ENCODE peak calls at places on chromosome 3, in eight cellular contexts. C is WERI-Rb-1, V is SK-N-DZ, F is small intestine, N is left ventricle myocardium inferior, R is H54, K is colonic mucosa, Z is dorsolateral prefrontal cortex. P is an unnamed sample.

GRCh38 chr3:14430706-14431470 is 28.5 kb downstream of the SLC6A6 start:
- DNase-seq in V (no peak), N (no peak), K (no peak), Z (no peak), C (no peak), R (no peak), F (no peak), P (no peak)

GRCh38 chr3:189419683-189420082 is 211.5 kb upstream of the TP63 start:
- DNase-seq in V (no peak), F (no peak), R (no peak), K (no peak), Z (no peak), C (no peak), N (no peak), P (no peak)

GRCh38 chr3:130414457-130414856 is 69.0 kb downstream of the COL6A5 start:
- DNase-seq in F (no peak), C (no peak), R (no peak), Z (no peak), K (no peak), V (no peak), N (no peak), P (no peak)

GRCh38 chr3:157865449-157865862 is 240.8 kb downstream of the SHOX2 start:
- DNase-seq in C (peak), Z (no peak), V (peak), K (peak), N (no peak), R (peak), F (peak), P (no peak)

GRCh38 chr3:163644172-163644571 is 1434.1 kb downstream of the SI start:
- DNase-seq in V (no peak), R (no peak), K (no peak), N (no peak), F (no peak), Z (no peak), C (no peak), P (no peak)

GRCh38 chr3:43755511-43756200 is 64.9 kb downstream of the ABHD5 start:
- DNase-seq in N (no peak), Z (no peak), V (no peak), F (no peak), K (no peak), C (no peak), R (no peak), P (no peak)

GRCh38 chr3:159796744-159797143 is 191.9 kb upstream of the IL12A start:
- DNase-seq in V (no peak), K (no peak), Z (no peak), F (no peak), C (no peak), R (peak), N (no peak), P (no peak)

GRCh38 chr3:134242649-134243637 is 7.7 kb downstream of the RYK start:
- DNase-seq in N (no peak), F (no peak), K (no peak), C (no peak), R (peak), Z (no peak), V (no peak), P (no peak)